ENCODE peak calls at places on chromosome 1, in eight cellular contexts. S is heart left ventricle, J is adrenal gland, H is thyroid gland, V is HCT116, T is transverse colon, D is H1, O is sigmoid colon. Q is an unnamed sample.

GRCh38 chr1:41735587-41736290 is 183.0 kb downstream of the HIVEP3 start:
- DNase-seq in S (peak), J (no peak), H (peak), V (no peak), T (no peak), D (no peak), O (no peak), Q (no peak)

GRCh38 chr1:61079898-61080336 is 2.4 kb upstream of the NFIA start:
- DNase-seq in S (peak), J (peak), H (peak), V (peak), T (peak), D (peak), O (peak), Q (peak)

GRCh38 chr1:200302893-200303250 is 107.0 kb downstream of the ZNF281 start:
- DNase-seq in S (peak), J (no peak), H (peak), V (no peak), T (no peak), D (no peak), O (no peak), Q (no peak)

GRCh38 chr1:17023573-17023972 is 11.8 kb upstream of the ATP13A2 start:
- DNase-seq in S (no peak), J (no peak), H (no peak), V (no peak), T (no peak), D (no peak), O (no peak), Q (no peak)

GRCh38 chr1:221093903-221094865 is 214.9 kb downstream of the HLX start:
- DNase-seq in S (no peak), J (no peak), H (no peak), V (no peak), T (no peak), D (no peak), O (no peak), Q (no peak)

GRCh38 chr1:205474571-205474970 is 18.7 kb upstream of the BLACAT1 start:
- DNase-seq in S (no peak), J (no peak), H (no peak), V (no peak), T (no peak), D (no peak), O (no peak), Q (no peak)

GRCh38 chr1:173870252-173871075 is 2.3 kb downstream of the ZBTB37 start:
- DNase-seq in S (no peak), J (peak), H (peak), V (no peak), T (peak), D (no peak), O (no peak), Q (no peak)

GRCh38 chr1:31822766-31823165 is 6.9 kb upstream of the SPOCD1 start:
- DNase-seq in S (no peak), J (no peak), H (no peak), V (no peak), T (no peak), D (no peak), O (no peak), Q (no peak)

GRCh38 chr1:67390041-67390887 is 39.9 kb downstream of the SERBP1 start:
- DNase-seq in S (no peak), J (no peak), H (no peak), V (no peak), T (no peak), D (no peak), O (no peak), Q (no peak)

GRCh38 chr1:238409191-238409846 is 518.6 kb upstream of the ZP4 start:
- DNase-seq in S (no peak), J (no peak), H (no peak), V (no peak), T (no peak), D (no peak), O (no peak), Q (no peak)

GRCh38 chr1:75985827-75986226 is 53.6 kb upstream of the ASB17 start:
- DNase-seq in S (no peak), J (no peak), H (peak), V (no peak), T (no peak), D (no peak), O (no peak), Q (no peak)

GRCh38 chr1:3133671-3134070 is 64.7 kb downstream of the PRDM16 start:
- DNase-seq in S (no peak), J (no peak), H (peak), V (no peak), T (no peak), D (no peak), O (no peak), Q (no peak)

GRCh38 chr1:112298558-112298957 is 97.5 kb upstream of the CTTNBP2NL start:
- DNase-seq in S (no peak), J (peak), H (peak), V (peak), T (peak), D (peak), O (no peak), Q (no peak)

GRCh38 chr1:217136895-217137205 is 413.6 kb upstream of the ESRRG start:
- DNase-seq in S (no peak), J (no peak), H (no peak), V (no peak), T (no peak), D (no peak), O (no peak), Q (no peak)

GRCh38 chr1:182515556-182515955 is 65.6 kb downstream of the RGSL1 start:
- DNase-seq in S (no peak), J (no peak), H (no peak), V (no peak), T (no peak), D (no peak), O (no peak), Q (no peak)

GRCh38 chr1:226653311-226653921 is 85.7 kb downstream of the ITPKB start:
- DNase-seq in S (peak), J (no peak), H (no peak), V (no peak), T (peak), D (no peak), O (no peak), Q (no peak)

GRCh38 chr1:145926706-145927072 is 595 bp downstream of the RBM8A start:
- DNase-seq in S (no peak), J (no peak), H (no peak), V (no peak), T (no peak), D (no peak), O (no peak), Q (no peak)

GRCh38 chr1:98030976-98031375 is 110.1 kb upstream of the DPYD start:
- DNase-seq in S (no peak), J (no peak), H (no peak), V (no peak), T (no peak), D (no peak), O (no peak), Q (no peak)

GRCh38 chr1:202638019-202638887 is 72.0 kb downstream of the SYT2 start:
- DNase-seq in S (no peak), J (no peak), H (no peak), V (no peak), T (peak), D (no peak), O (no peak), Q (no peak)

GRCh38 chr1:40232444-40232843 is 15.3 kb upstream of the TMCO2 start:
- DNase-seq in S (no peak), J (no peak), H (no peak), V (no peak), T (peak), D (no peak), O (no peak), Q (no peak)

GRCh38 chr1:101136739-101137138 is 100.1 kb upstream of the S1PR1 start:
- DNase-seq in S (no peak), J (no peak), H (no peak), V (no peak), T (no peak), D (no peak), O (no peak), Q (no peak)

DNA sequence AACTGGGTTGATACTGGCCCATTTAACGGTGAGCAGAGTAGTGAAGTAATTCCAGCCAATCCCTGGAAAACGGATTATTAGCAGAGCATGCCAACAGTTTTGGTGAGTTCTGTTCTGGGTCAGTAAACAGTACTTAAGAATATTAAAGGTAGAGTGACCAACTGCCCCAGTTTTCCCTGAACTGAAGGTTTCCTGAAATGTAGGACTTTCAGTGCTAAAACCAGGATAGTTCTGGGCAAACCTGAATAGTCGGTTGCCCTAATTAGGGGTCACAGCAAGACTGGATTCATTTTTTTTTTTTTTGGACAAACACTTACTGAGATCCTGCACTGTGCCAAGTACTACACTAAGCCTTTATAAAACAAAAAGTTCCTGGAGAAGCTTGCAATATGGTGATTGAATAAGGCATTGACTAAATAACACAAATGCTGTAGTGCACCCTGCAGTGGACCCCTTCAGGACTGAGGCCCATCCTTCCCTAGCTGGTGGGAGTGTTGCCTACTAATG is 75.9 kb downstream of the KCNK1 start:
- DNase-seq in S (no peak), J (no peak), H (no peak), V (no peak), T (no peak), D (no peak), O (no peak), Q (no peak)
- TF ChIP-seq POLR2A in S (no peak), J (no peak), H (no peak), V (no peak), T (no peak), D (no peak), O (no peak), Q (no peak)

GRCh38 chr1:6025269-6026094 is 20.2 kb upstream of the KCNAB2 start:
- DNase-seq in S (peak), J (no peak), H (no peak), V (no peak), T (no peak), D (no peak), O (no peak), Q (no peak)
- H3K27ac ChIP-seq in S (peak), J (peak), H (no peak), V (peak), T (peak), D (no peak), O (peak), Q (no peak)

GRCh38 chr1:193241132-193241827 is 54.9 kb upstream of the B3GALT2 start:
- DNase-seq in S (no peak), J (no peak), H (no peak), V (no peak), T (no peak), D (no peak), O (no peak), Q (no peak)

GRCh38 chr1:193234523-193234922 is 48.1 kb upstream of the B3GALT2 start:
- DNase-seq in S (no peak), J (no peak), H (no peak), V (no peak), T (no peak), D (no peak), O (no peak), Q (no peak)

GRCh38 chr1:193242000-193242399 is 55.6 kb upstream of the B3GALT2 start:
- DNase-seq in S (no peak), J (no peak), H (no peak), V (no peak), T (no peak), D (no peak), O (no peak), Q (no peak)

GRCh38 chr1:193240609-193241008 is 54.2 kb upstream of the B3GALT2 start:
- DNase-seq in S (no peak), J (no peak), H (no peak), V (no peak), T (no peak), D (no peak), O (no peak), Q (no peak)

DNA sequence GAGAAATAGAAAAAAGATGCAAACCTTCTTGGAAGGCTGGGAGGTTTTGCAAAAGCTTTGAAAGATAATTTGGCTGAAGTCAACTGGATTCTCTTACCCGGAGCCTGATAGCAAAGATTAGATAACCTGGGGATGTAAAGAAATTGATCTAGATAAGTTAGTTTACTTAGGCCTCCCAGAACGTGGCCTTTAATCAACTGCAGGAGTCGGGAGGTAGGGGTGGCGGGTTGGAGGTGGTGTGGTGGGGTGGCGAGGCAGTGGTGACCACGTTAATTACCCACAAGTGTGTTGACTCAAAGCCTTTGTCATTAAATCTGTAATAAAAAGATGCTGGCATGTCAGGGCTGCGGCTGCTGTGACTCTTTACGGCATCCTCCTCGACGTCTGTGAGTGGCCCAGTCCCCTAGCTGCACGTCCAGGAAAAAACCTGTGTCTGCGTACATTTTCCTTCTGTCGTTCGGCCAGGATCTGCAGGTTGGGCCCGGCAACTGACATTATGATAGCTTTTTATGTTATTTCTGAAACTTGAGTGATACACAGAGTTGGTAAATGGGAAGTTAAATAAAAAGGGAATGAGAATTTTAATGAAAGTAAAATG is 51.1 kb upstream of the B3GALT2 start:
- DNase-seq in S (no peak), J (no peak), H (no peak), V (no peak), T (no peak), D (no peak), O (no peak), Q (no peak)
- TF ChIP-seq POLR2A in S (no peak), J (no peak), H (no peak), V (no peak), T (no peak), D (no peak), O (no peak), Q (no peak)

DNA sequence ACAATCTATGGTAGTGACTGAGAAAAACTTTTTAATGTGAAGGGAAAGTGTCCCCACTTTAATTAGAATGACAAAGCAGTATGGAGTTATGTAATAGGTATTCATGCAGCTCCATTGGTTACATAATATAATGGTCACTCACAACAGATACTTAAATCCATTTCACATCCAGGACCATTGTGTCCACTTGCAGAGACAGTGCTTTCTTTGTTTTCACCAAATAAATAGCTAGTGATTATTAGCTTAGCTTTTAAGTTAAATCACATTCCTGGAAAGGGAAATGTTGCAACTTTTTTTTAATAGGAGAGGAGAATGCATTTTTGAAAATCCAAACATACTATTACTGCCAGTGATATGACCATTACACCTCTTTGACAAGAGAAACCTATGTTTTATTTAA is 22.9 kb downstream of the RGL1 start:
- DNase-seq in S (no peak), J (no peak), H (no peak), V (no peak), T (no peak), D (no peak), O (no peak), Q (no peak)
- H3K27ac ChIP-seq in S (no peak), J (no peak), H (no peak), V (no peak), T (no peak), D (no peak), O (peak), Q (no peak)

Q was measured in uterus.